ENCODE peak calls at places on chromosomes 6 and 20, in four cellular contexts. Z is body of pancreas, L is left lung, H is fibroblast of lung. X is an unnamed sample.
A peak's percentile ranks its signal among the peaks of the same experiment; 100 is the strongest.

GRCh38 chr6:132007474-132008190 is 56.5 kb upstream of the CCN2 start:
- DNase-seq in Z (no peak), L (no peak), H (peak; percentile 46), X (no peak)

GRCh38 chr6:113830140-113830539 is 27.0 kb upstream of the MARCKS start:
- DNase-seq in Z (peak; percentile 22), L (no peak), H (peak; percentile 39), X (no peak)

GRCh38 chr6:41578714-41579610 is 32.8 kb downstream of the FOXP4 start:
- DNase-seq in Z (no peak), L (no peak), H (peak; percentile 16), X (no peak)

GRCh38 chr6:169162249-169162967 is 91.2 kb downstream of the THBS2 start:
- DNase-seq in Z (no peak), L (no peak), H (no peak), X (no peak)

GRCh38 chr20:1322511-1323245 is 6.3 kb downstream of the SDCBP2 start:
- DNase-seq in Z (no peak), L (no peak), H (peak; percentile 96), X (peak; percentile 58)

GRCh38 chr6:35722121-35722761 is 14.6 kb upstream of the ARMC12 start:
- DNase-seq in Z (peak; percentile 88), L (no peak), H (no peak), X (peak; percentile 73)

GRCh38 chr6:83313880-83314279 is 117.0 kb downstream of the ME1 start:
- DNase-seq in Z (no peak), L (no peak), H (no peak), X (no peak)

GRCh38 chr20:4488407-4489339 is 233.0 kb upstream of the PRND start:
- DNase-seq in Z (no peak), L (no peak), H (peak; percentile 78), X (no peak)

GRCh38 chr6:117494283-117494682 is 11.8 kb downstream of the DCBLD1 start:
- DNase-seq in Z (no peak), L (no peak), H (no peak), X (no peak)

GRCh38 chr20:663315-664090 is 10.5 kb upstream of the SRXN1 start:
- DNase-seq in Z (no peak), L (no peak), H (peak; percentile 26), X (no peak)

GRCh38 chr6:34239893-34240292 is 3.2 kb downstream of the HMGA1 start:
- DNase-seq in Z (no peak), L (no peak), H (no peak), X (no peak)

GRCh38 chr20:62557425-62557824 is 81.6 kb upstream of the GATA5 start:
- DNase-seq in Z (peak; percentile 34), L (no peak), H (no peak), X (no peak)

GRCh38 chr6:86192123-86192522 is 549.4 kb upstream of the SYNCRIP start:
- DNase-seq in Z (peak; percentile 45), L (no peak), H (no peak), X (peak; percentile 13)

GRCh38 chr6:45854343-45854742 is 161.3 kb downstream of the CLIC5 start:
- DNase-seq in Z (no peak), L (no peak), H (no peak), X (no peak)

GRCh38 chr6:36984581-36985383 is 1.2 kb downstream of the MTCH1 start:
- DNase-seq in Z (peak; percentile 48), L (peak; percentile 65), H (peak; percentile 79), X (peak; percentile 91)

GRCh38 chr6:130602151-130602770 is 224.9 kb upstream of the SMLR1 start:
- DNase-seq in Z (no peak), L (no peak), H (peak; percentile 99), X (no peak)

GRCh38 chr6:101348816-101349215 is 44.7 kb upstream of the GRIK2 start:
- DNase-seq in Z (no peak), L (no peak), H (no peak), X (no peak)

GRCh38 chr6:169811072-169811471 is 59.6 kb downstream of the ERMARD start:
- DNase-seq in Z (no peak), L (peak; percentile 22), H (no peak), X (no peak)

GRCh38 chr6:166157930-166158617 is 9.6 kb downstream of the TBXT start:
- DNase-seq in Z (no peak), L (no peak), H (no peak), X (no peak)

GRCh38 chr20:57526067-57526884 is 1.3 kb upstream of the CTCFL start:
- DNase-seq in Z (no peak), L (no peak), H (no peak), X (no peak)

GRCh38 chr20:46076806-46077205 is 13.0 kb downstream of the NCOA5 start:
- DNase-seq in Z (no peak), L (no peak), H (no peak), X (no peak)

GRCh38 chr20:62508641-62509051 is 32.9 kb upstream of the GATA5 start:
- DNase-seq in Z (no peak), L (no peak), H (no peak), X (no peak)

GRCh38 chr6:107670792-107671199 is 153.3 kb downstream of the SCML4 start:
- DNase-seq in Z (peak; percentile 30), L (peak; percentile 60), H (peak; percentile 44), X (peak; percentile 71)

GRCh38 chr20:51562027-51562333 is 19.5 kb upstream of the NFATC2 start:
- DNase-seq in Z (no peak), L (no peak), H (no peak), X (no peak)

GRCh38 chr20:19778404-19778803 is 20.3 kb downstream of the RIN2 start:
- DNase-seq in Z (no peak), L (no peak), H (no peak), X (no peak)

GRCh38 chr6:153879826-153880225 is 159.2 kb upstream of the OPRM1 start:
- DNase-seq in Z (no peak), L (no peak), H (no peak), X (no peak)

GRCh38 chr6:168607272-168608112 is 166.5 kb downstream of the SMOC2 start:
- DNase-seq in Z (no peak), L (peak; percentile 67), H (no peak), X (no peak)

GRCh38 chr6:73969982-73970960 is 274.3 kb downstream of the CD109 start:
- DNase-seq in Z (no peak), L (no peak), H (peak; percentile 64), X (no peak)

GRCh38 chr20:25496968-25497401 is 88.3 kb downstream of the NINL start:
- DNase-seq in Z (peak; percentile 41), L (no peak), H (peak; percentile 49), X (peak; percentile 27)

GRCh38 chr20:555933-556332 is 12.3 kb upstream of the CSNK2A1 start:
- DNase-seq in Z (no peak), L (no peak), H (peak; percentile 27), X (no peak)

GRCh38 chr20:37693203-37693602 is 627 bp upstream of the CTNNBL1 start:
- DNase-seq in Z (no peak), L (no peak), H (no peak), X (no peak)

GRCh38 chr6:334536-334935 is 42.2 kb downstream of the DUSP22 start:
- DNase-seq in Z (no peak), L (no peak), H (no peak), X (no peak)

GRCh38 chr6:98827295-98828159 is 6.8 kb upstream of the POU3F2 start:
- DNase-seq in Z (no peak), L (no peak), H (peak; percentile 24), X (no peak)

GRCh38 chr20:57934913-57935312 is 225.1 kb upstream of the PMEPA1 start:
- DNase-seq in Z (no peak), L (no peak), H (no peak), X (no peak)

GRCh38 chr6:97133071-97133470 is 149.9 kb downstream of the MMS22L start:
- DNase-seq in Z (no peak), L (no peak), H (peak; percentile 21), X (peak; percentile 42)

GRCh38 chr6:116397960-116398359 is 27.2 kb downstream of the DSE start:
- DNase-seq in Z (no peak), L (no peak), H (peak; percentile 81), X (no peak)

GRCh38 chr6:116399287-116399686 is 28.5 kb downstream of the DSE start:
- DNase-seq in Z (no peak), L (no peak), H (no peak), X (no peak)

GRCh38 chr6:116395647-116396046 is 24.9 kb downstream of the DSE start:
- DNase-seq in Z (no peak), L (no peak), H (no peak), X (no peak)

GRCh38 chr6:116398366-116399005 is 27.7 kb downstream of the DSE start:
- DNase-seq in Z (no peak), L (no peak), H (peak; percentile 70), X (no peak)

GRCh38 chr6:116396451-116396850 is 25.7 kb downstream of the DSE start:
- DNase-seq in Z (no peak), L (no peak), H (peak; percentile 63), X (no peak)
- H3K4me1 ChIP-seq in Z (no peaks in the 10 kb centered on the region), L (peaks cover 5% of the 10 kb centered on the region), H (peaks cover 14% of the 10 kb centered on the region), X (peaks cover 38% of the 10 kb centered on the region)

GRCh38 chr6:137978252-137978896 is 111.3 kb downstream of the TNFAIP3 start:
- DNase-seq in Z (no peak), L (no peak), H (peak; percentile 22), X (peak; percentile 17)
- H3K4me1 ChIP-seq in Z (no peaks in the 10 kb centered on the region), L (no peaks in the 10 kb centered on the region), H (no peaks in the 10 kb centered on the region), X (no peaks in the 10 kb centered on the region)

GRCh38 chr20:43653966-43654365 is 12.9 kb upstream of the MYBL2 start:
- DNase-seq in Z (peak; percentile 29), L (no peak), H (no peak), X (no peak)
- H3K4me1 ChIP-seq in Z (peaks cover 22% of the 10 kb centered on the region), L (peaks cover 7% of the 10 kb centered on the region), H (no peaks in the 10 kb centered on the region), X (peaks cover 4% of the 10 kb centered on the region)

GRCh38 chr6:127484207-127484858 is 25.1 kb upstream of the KIAA0408 start:
- DNase-seq in Z (no peak), L (no peak), H (peak; percentile 80), X (no peak)
- H3K4me1 ChIP-seq in Z (peaks cover 8% of the 10 kb centered on the region), L (no peaks in the 10 kb centered on the region), H (peaks cover 3% of the 10 kb centered on the region), X (peaks cover 34% of the 10 kb centered on the region)

GRCh38 chr6:2755456-2755855 is 4.7 kb upstream of the MYLK4 start:
- DNase-seq in Z (no peak), L (no peak), H (no peak), X (peak; percentile 48)

GRCh38 chr6:2753743-2754142 is 3.0 kb upstream of the MYLK4 start:
- DNase-seq in Z (no peak), L (no peak), H (no peak), X (no peak)

GRCh38 chr6:2754911-2755310 is 4.2 kb upstream of the MYLK4 start:
- DNase-seq in Z (no peak), L (no peak), H (no peak), X (no peak)

GRCh38 chr6:2753116-2753489 is 2.4 kb upstream of the MYLK4 start:
- DNase-seq in Z (no peak), L (no peak), H (no peak), X (no peak)

DNA sequence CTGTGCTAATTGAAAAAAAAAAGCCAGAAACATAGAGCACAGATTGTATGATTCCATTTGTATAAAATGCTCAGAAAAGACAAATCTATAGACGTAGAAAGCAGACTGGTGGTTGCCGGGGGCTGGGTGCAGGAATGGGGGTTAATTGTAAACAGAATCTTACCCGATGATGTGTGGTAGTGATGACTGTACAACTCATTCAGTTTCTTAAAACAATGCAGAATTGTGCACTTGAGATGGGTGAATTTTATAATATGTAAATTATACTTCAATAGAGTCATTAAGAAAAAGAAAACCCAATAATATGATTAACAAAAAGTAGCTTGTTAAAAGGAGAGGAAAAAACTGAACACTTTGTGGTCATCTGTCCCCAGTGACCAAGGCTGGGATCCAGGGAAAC is 3.7 kb upstream of the MYLK4 start:
- DNase-seq in Z (no peak), L (no peak), H (no peak), X (no peak)
- H3K4me1 ChIP-seq in Z (peaks cover 4% of the 10 kb centered on the region), L (no peaks in the 10 kb centered on the region), H (no peaks in the 10 kb centered on the region), X (no peaks in the 10 kb centered on the region)